ENCODE peak calls at places on chromosomes 13 and 19, in nine cellular contexts. M is IMR-90; V is LoVo; P is mesothelial cell of epicardium; S is progenitor cell of endocrine pancreas; C is SHP77; U is immature natural killer cell; Y is heart right ventricle; B is activated T-cell treated with anti-CD3 and anti-CD28 coated beads, Interleukin-2, amount 50 U/mL, for 24 hours. L is an unnamed sample.

GRCh38 chr13:113348591-113348990 is 15.3 kb downstream of the GRTP1 start:
- DNase-seq in M (no peak), V (no peak), P (no peak), S (no peak), C (no peak), U (no peak), Y (no peak), B (no peak), L (no peak)

GRCh38 chr19:49977846-49978245 is 16.9 kb upstream of the SIGLEC11 start:
- DNase-seq in M (no peak), V (no peak), P (no peak), S (no peak), C (no peak), U (no peak), Y (no peak), B (no peak), L (no peak)

GRCh38 chr19:30340724-30341595 is 31.2 kb upstream of the ZNF536 start:
- DNase-seq in M (no peak), V (no peak), P (no peak), S (no peak), C (no peak), U (no peak), Y (no peak), B (no peak), L (no peak)

GRCh38 chr19:44758596-44758995 is 10.1 kb downstream of the BCL3 start:
- DNase-seq in M (no peak), V (no peak), P (no peak), S (no peak), C (no peak), U (no peak), Y (no peak), B (no peak), L (no peak)

GRCh38 chr19:4474504-4475136 is 2.5 kb downstream of the HDGFL2 start:
- DNase-seq in M (peak; percentile 68), V (no peak), P (no peak), S (no peak), C (peak; percentile 75), U (no peak), Y (no peak), B (peak; percentile 42), L (no peak)

GRCh38 chr13:40060318-40061007 is 405.0 kb downstream of the COG6 start:
- DNase-seq in M (no peak), V (peak; percentile 6), P (no peak), S (no peak), C (no peak), U (no peak), Y (peak; percentile 22), B (peak; percentile 62), L (no peak)

GRCh38 chr13:109271991-109272454 is 514.4 kb downstream of the IRS2 start:
- DNase-seq in M (no peak), V (peak; percentile 61), P (no peak), S (no peak), C (no peak), U (no peak), Y (no peak), B (no peak), L (no peak)

GRCh38 chr19:2261438-2262172 is 5.4 kb upstream of the JSRP1 start:
- DNase-seq in M (no peak), V (no peak), P (no peak), S (no peak), C (no peak), U (no peak), Y (no peak), B (peak; percentile 71), L (no peak)

GRCh38 chr13:73340069-73340468 is 281.3 kb downstream of the KLF5 start:
- DNase-seq in M (no peak), V (no peak), P (no peak), S (no peak), C (no peak), U (no peak), Y (no peak), B (no peak), L (no peak)

GRCh38 chr13:113811081-113811928 is 52.3 kb downstream of the TMEM255B start:
- DNase-seq in M (no peak), V (no peak), P (no peak), S (no peak), C (no peak), U (no peak), Y (no peak), B (no peak), L (no peak)

GRCh38 chr19:45826934-45827333 is 11.8 kb upstream of the RSPH6A start:
- DNase-seq in M (no peak), V (no peak), P (no peak), S (no peak), C (no peak), U (no peak), Y (no peak), B (no peak), L (no peak)

GRCh38 chr19:43534811-43535761 is 2.1 kb downstream of the ZNF575 start:
- DNase-seq in M (peak; percentile 61), V (no peak), P (peak; percentile 27), S (peak; percentile 49), C (peak; percentile 51), U (no peak), Y (peak; percentile 74), B (peak; percentile 56), L (no peak)

GRCh38 chr13:95226932-95227718 is 74.1 kb downstream of the ABCC4 start:
- DNase-seq in M (no peak), V (no peak), P (no peak), S (no peak), C (no peak), U (no peak), Y (no peak), B (no peak), L (no peak)

GRCh38 chr13:38363219-38363618 is 13.6 kb downstream of the UFM1 start:
- DNase-seq in M (no peak), V (no peak), P (no peak), S (no peak), C (no peak), U (no peak), Y (no peak), B (no peak), L (no peak)

GRCh38 chr13:101218484-101218883 is 197.8 kb downstream of the NALCN start:
- DNase-seq in M (peak; percentile 60), V (no peak), P (no peak), S (no peak), C (no peak), U (no peak), Y (no peak), B (no peak), L (no peak)

GRCh38 chr13:32278456-32278855 is 36.7 kb downstream of the ZAR1L start:
- DNase-seq in M (peak; percentile 91), V (no peak), P (no peak), S (no peak), C (no peak), U (no peak), Y (no peak), B (no peak), L (no peak)

GRCh38 chr19:45952691-45953505 is 20.8 kb downstream of the NOVA2 start:
- DNase-seq in M (peak; percentile 42), V (peak; percentile 37), P (peak; percentile 66), S (peak; percentile 70), C (peak; percentile 98), U (peak; percentile 26), Y (peak; percentile 62), B (peak; percentile 65), L (no peak)

GRCh38 chr13:79895416-79895815 is 414.5 kb downstream of the NDFIP2 start:
- DNase-seq in M (no peak), V (no peak), P (no peak), S (no peak), C (no peak), U (no peak), Y (no peak), B (no peak), L (no peak)

GRCh38 chr19:29841559-29842367 is 30.0 kb downstream of the CCNE1 start:
- DNase-seq in M (peak; percentile 57), V (no peak), P (no peak), S (no peak), C (no peak), U (no peak), Y (no peak), B (no peak), L (no peak)

GRCh38 chr13:90618133-90618532 is 729.4 kb upstream of the MIR17HG start:
- DNase-seq in M (no peak), V (no peak), P (no peak), S (no peak), C (no peak), U (no peak), Y (no peak), B (no peak), L (no peak)

GRCh38 chr13:40549500-40550094 is 116.8 kb downstream of the FOXO1 start:
- DNase-seq in M (no peak), V (no peak), P (no peak), S (no peak), C (no peak), U (no peak), Y (no peak), B (no peak), L (no peak)

L was measured in activated naive CD8-positive, alpha-beta T cell treated with anti-CD3 and anti-CD28 coated beads, Interleukin-2, amount 50 U/mL, for 16 hours.